ENCODE peak calls at places on chromosome 14, in five cellular contexts. K, U, I, Z and T are unnamed samples.

GRCh38 chr14:61145903-61146411 is 135.2 kb downstream of the TMEM30B start:
- DNase-seq in K (no peak), U (no peak), I (peak), Z (no peak), T (no peak)

GRCh38 chr14:36238666-36239363 is 62.3 kb upstream of the PTCSC3 start:
- DNase-seq in K (no peak), U (no peak), I (peak), Z (no peak), T (no peak)

GRCh38 chr14:62064741-62065323 is 302.6 kb downstream of the SNAPC1 start:
- DNase-seq in K (no peak), U (no peak), I (no peak), Z (no peak), T (no peak)

GRCh38 chr14:61003571-61003970 is 22.5 kb downstream of the SLC38A6 start:
- DNase-seq in K (no peak), U (no peak), I (peak), Z (no peak), T (no peak)

GRCh38 chr14:24806061-24806678 is 172.2 kb upstream of the GZMB start:
- DNase-seq in K (peak), U (peak), I (peak), Z (peak), T (no peak)

GRCh38 chr14:61477845-61478438 is 156.6 kb downstream of the PRKCH start:
- DNase-seq in K (peak), U (no peak), I (peak), Z (peak), T (no peak)

GRCh38 chr14:65210118-65210826 is 108.0 kb upstream of the MAX start:
- DNase-seq in K (no peak), U (peak), I (no peak), Z (peak), T (no peak)

GRCh38 chr14:26328766-26329165 is 269.1 kb downstream of the NOVA1 start:
- DNase-seq in K (no peak), U (no peak), I (no peak), Z (no peak), T (no peak)

GRCh38 chr14:60561845-60562746 is 53.1 kb downstream of the SIX6 start:
- DNase-seq in K (peak), U (peak), I (peak), Z (peak), T (no peak)

GRCh38 chr14:48382961-48383360 is 707.6 kb upstream of the MDGA2 start:
- DNase-seq in K (no peak), U (no peak), I (no peak), Z (no peak), T (no peak)

GRCh38 chr14:80077262-80077661 is 134.0 kb downstream of the DIO2 start:
- DNase-seq in K (no peak), U (no peak), I (peak), Z (no peak), T (no peak)

GRCh38 chr14:90136904-90137303 is 75.1 kb downstream of the KCNK13 start:
- DNase-seq in K (no peak), U (no peak), I (no peak), Z (no peak), T (no peak)

GRCh38 chr14:91924871-91925726 is 22.4 kb downstream of the FBLN5 start:
- DNase-seq in K (peak), U (no peak), I (no peak), Z (no peak), T (no peak)

GRCh38 chr14:101511199-101511598 is 50.1 kb upstream of the DIO3 start:
- DNase-seq in K (no peak), U (no peak), I (no peak), Z (no peak), T (no peak)

GRCh38 chr14:60240139-60240856 is 8.7 kb upstream of the PPM1A start:
- DNase-seq in K (no peak), U (no peak), I (no peak), Z (no peak), T (no peak)

GRCh38 chr14:23365353-23366162 is 586 bp upstream of the EFS start:
- DNase-seq in K (peak), U (no peak), I (peak), Z (no peak), T (no peak)

GRCh38 chr14:23093993-23094665 is 807 bp downstream of the ACIN1 start:
- DNase-seq in K (peak), U (no peak), I (peak), Z (no peak), T (no peak)

GRCh38 chr14:20116748-20117147 is 6.2 kb downstream of the OR4K17 start:
- DNase-seq in K (no peak), U (no peak), I (no peak), Z (no peak), T (no peak)

GRCh38 chr14:94322648-94323570 is at the start of gene SERPINA6:
- DNase-seq in K (peak), U (no peak), I (peak), Z (no peak), T (no peak)

GRCh38 chr14:33676135-33676566 is 274.7 kb downstream of the EGLN3 start:
- DNase-seq in K (peak), U (peak), I (peak), Z (no peak), T (no peak)

GRCh38 chr14:32329146-32329545 is at the start of gene AKAP6:
- DNase-seq in K (no peak), U (no peak), I (peak), Z (no peak), T (no peak)

GRCh38 chr14:63438065-63438757 is 105.0 kb downstream of the PPP2R5E start:
- DNase-seq in K (peak), U (peak), I (peak), Z (peak), T (no peak)

GRCh38 chr14:69670093-69670492 is 58.7 kb downstream of the SUSD6 start:
- DNase-seq in K (no peak), U (no peak), I (no peak), Z (peak), T (no peak)

GRCh38 chr14:35088514-35088913 is 33.3 kb downstream of the PPP2R3C start:
- DNase-seq in K (no peak), U (no peak), I (no peak), Z (no peak), T (no peak)

GRCh38 chr14:60327447-60328331 is 78.7 kb downstream of the PPM1A start:
- DNase-seq in K (peak), U (no peak), I (peak), Z (no peak), T (peak)

GRCh38 chr14:50928002-50928635 is 16.2 kb downstream of the PYGL start:
- DNase-seq in K (no peak), U (no peak), I (peak), Z (no peak), T (no peak)

GRCh38 chr14:23299558-23299957 is 3.1 kb downstream of the PPP1R3E start:
- DNase-seq in K (no peak), U (no peak), I (peak), Z (peak), T (no peak)

GRCh38 chr14:103517626-103518415 is 4.8 kb downstream of the CKB start:
- DNase-seq in K (peak), U (no peak), I (peak), Z (no peak), T (no peak)
- H3K27ac ChIP-seq in K (peak), U (no peak), I (no peak), Z (no peak), T (no peak)

GRCh38 chr14:88551936-88552565 is 2.8 kb downstream of the PTPN21 start:
- DNase-seq in K (peak), U (no peak), I (peak), Z (no peak), T (no peak)

GRCh38 chr14:88553886-88554457 is 835 bp downstream of the PTPN21 start:
- DNase-seq in K (peak), U (no peak), I (peak), Z (no peak), T (no peak)

GRCh38 chr14:88552859-88553258 is 1.9 kb downstream of the PTPN21 start:
- DNase-seq in K (no peak), U (no peak), I (no peak), Z (no peak), T (no peak)

GRCh38 chr14:88556581-88556980 is 1.8 kb upstream of the PTPN21 start:
- DNase-seq in K (no peak), U (no peak), I (peak), Z (no peak), T (no peak)

GRCh38 chr14:88554458-88555286 is at the start of gene PTPN21:
- DNase-seq in K (peak), U (no peak), I (peak), Z (peak), T (no peak)
- H3K27ac ChIP-seq in K (peak), U (no peak), I (peak), Z (no peak), T (no peak)

DNA sequence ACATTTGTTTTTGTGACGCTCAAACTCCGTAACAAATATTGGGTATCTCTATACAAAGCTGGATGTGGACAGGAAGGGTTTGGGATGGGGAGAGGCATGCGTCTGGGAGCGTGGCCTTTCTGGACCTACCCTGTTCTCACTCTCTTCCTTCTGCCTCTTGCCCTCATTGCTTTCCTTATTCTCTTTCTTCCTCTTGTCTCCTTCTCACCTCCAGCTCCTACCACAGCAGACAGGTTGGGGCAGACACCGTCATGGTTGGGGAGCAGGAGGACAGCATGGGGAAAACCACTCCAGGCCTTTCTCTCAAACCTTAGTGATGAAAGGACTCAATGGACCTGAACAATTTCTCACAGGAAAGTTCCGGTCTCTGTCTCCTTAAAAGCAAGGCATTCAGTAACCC is 465.3 kb downstream of the RAD51B start:
- DNase-seq in K (peak), U (no peak), I (no peak), Z (no peak), T (no peak)
- H3K27ac ChIP-seq in K (peak), U (peak), I (no peak), Z (no peak), T (peak)

DNA sequence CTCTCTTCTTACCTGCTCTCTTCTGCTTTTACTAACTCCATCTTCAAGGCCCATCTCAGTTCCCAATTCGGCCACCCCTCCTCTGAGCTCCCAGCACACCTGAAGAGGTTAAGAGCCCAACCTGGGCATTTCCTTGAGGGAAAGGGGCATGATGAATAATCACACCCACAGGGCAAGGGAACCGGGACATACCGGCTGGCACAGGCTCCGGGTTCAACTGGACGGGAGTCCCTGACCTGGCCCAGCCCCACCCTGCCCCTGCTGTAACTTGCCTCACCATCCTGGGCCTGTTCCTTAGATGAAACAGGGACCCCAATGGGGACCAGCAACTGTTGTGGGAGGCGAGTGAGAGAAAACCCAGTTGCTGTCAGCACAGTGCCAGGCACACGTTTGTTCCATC is 8.5 kb downstream of the CCDC85C start:
- DNase-seq in K (no peak), U (no peak), I (no peak), Z (no peak), T (no peak)
- H3K27ac ChIP-seq in K (peak), U (no peak), I (no peak), Z (no peak), T (no peak)

GRCh38 chr14:75067212-75067611 is 2.2 kb upstream of the ZC2HC1C start:
- DNase-seq in K (no peak), U (no peak), I (no peak), Z (no peak), T (no peak)

GRCh38 chr14:75060420-75060819 is 3.4 kb downstream of the ACYP1 start:
- DNase-seq in K (no peak), U (no peak), I (no peak), Z (peak), T (no peak)

GRCh38 chr14:75063013-75063412 is 811 bp downstream of the ACYP1 start:
- DNase-seq in K (no peak), U (no peak), I (peak), Z (no peak), T (no peak)

GRCh38 chr14:75064205-75064567 is 362 bp upstream of the ACYP1 start:
- DNase-seq in K (no peak), U (no peak), I (no peak), Z (no peak), T (no peak)

DNA sequence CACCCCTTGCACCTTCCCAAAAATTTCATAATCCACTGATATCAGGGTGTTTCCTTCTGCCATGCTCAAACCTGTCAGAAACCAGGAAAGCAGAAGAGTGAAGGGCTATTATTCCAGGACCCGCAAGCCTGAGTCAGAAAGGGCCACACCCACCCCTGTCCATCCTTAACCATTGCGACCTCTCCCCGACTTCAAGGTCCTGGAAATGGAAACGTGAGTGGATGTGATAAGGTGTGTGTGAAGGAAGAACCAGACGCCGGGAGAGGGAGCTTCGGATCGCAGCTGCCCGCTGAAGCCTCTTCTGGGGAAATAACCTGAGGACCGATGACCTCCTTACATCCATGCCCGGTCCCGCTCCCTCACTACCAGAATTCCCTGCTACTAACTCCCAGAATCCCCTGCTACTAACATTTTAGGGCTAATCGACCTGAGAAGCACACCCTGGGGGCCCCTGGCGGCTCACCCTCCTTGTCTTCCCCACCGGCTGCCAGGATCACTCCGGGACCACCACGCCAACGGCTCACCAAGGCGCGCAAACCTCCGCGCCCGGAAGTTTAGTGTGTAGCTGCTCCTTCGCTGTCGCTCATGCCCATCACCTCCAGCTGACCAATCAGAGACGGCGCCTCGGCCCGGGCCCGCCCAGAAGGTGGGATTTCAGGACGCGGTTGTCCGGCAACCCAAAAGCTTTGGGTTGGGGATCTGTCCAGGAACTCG is at the start of gene ACYP1:
- DNase-seq in K (peak), U (peak), I (peak), Z (peak), T (peak)
- H3K27ac ChIP-seq in K (peak), U (peak), I (no peak), Z (peak), T (peak)

GRCh38 chr14:73888460-73888725 is 1.7 kb downstream of the ZNF410 start:
- DNase-seq in K (no peak), U (no peak), I (peak), Z (peak), T (no peak)
- H3K27ac ChIP-seq in K (no peak), U (no peak), I (peak), Z (peak), T (peak)

DNA sequence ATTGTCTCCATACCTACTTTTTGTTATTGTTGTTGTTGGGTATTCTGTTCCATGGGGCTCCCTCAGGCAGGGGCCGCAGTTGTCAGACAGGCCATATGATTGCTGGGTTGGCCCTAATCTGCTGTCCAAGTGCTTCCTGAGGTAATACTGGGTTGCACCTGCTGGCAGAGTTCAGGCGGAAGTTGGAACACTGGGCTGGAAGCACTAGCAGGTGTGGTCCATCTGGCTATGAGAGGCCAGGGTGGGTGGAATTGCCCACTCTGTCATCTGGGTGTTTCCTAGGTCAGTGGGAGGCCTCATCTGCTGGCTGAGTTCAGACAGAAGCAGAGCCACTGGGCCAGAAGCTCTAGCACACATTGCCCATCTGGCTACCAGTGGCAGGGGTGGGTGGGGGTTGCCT is 81.3 kb upstream of the NID2 start:
- DNase-seq in K (no peak), U (no peak), I (no peak), Z (no peak), T (no peak)
- H3K27ac ChIP-seq in K (no peak), U (no peak), I (no peak), Z (no peak), T (no peak)

GRCh38 chr14:53569471-53569870 is 387.2 kb downstream of the BMP4 start:
- DNase-seq in K (no peak), U (no peak), I (no peak), Z (no peak), T (no peak)
- H3K27ac ChIP-seq in K (no peak), U (no peak), I (no peak), Z (no peak), T (no peak)